ENCODE peak calls at places on chromosome 11, in four cellular contexts. F is HCT116, N is heart left ventricle, J is ovary. C is an unnamed sample.

GRCh38 chr11:134660416-134660815 is 248.4 kb upstream of the B3GAT1 start:
- DNase-seq in J (no peak), F (no peak), N (no peak), C (no peak)

GRCh38 chr11:34044664-34045485 is 6.7 kb upstream of the CAPRIN1 start:
- DNase-seq in F (peak), N (no peak), J (no peak), C (no peak)

GRCh38 chr11:79600747-79601146 is 159.9 kb upstream of the TENM4 start:
- DNase-seq in N (no peak), F (no peak), J (no peak), C (no peak)

GRCh38 chr11:30344085-30344484 is 21.2 kb downstream of the ARL14EP start:
- DNase-seq in F (no peak), J (no peak), N (no peak), C (no peak)

GRCh38 chr11:19861171-19861570 is 148.5 kb downstream of the NAV2 start:
- DNase-seq in N (no peak), J (no peak), F (no peak), C (no peak)

GRCh38 chr11:27139742-27140141 is 99.1 kb downstream of the BBOX1 start:
- DNase-seq in N (no peak), F (no peak), J (no peak), C (no peak)

GRCh38 chr11:29093416-29093815 is 923.4 kb downstream of the KCNA4 start:
- DNase-seq in N (no peak), F (no peak), J (no peak), C (no peak)

GRCh38 chr11:130774703-130775102 is 141.6 kb downstream of the SNX19 start:
- DNase-seq in N (peak), F (no peak), J (no peak), C (no peak)

GRCh38 chr11:75505966-75506692 is 19.6 kb downstream of the GDPD5 start:
- DNase-seq in F (no peak), N (peak), J (peak), C (no peak)

GRCh38 chr11:14577835-14578529 is 57.8 kb upstream of the PSMA1 start:
- DNase-seq in N (no peak), F (no peak), J (no peak), C (no peak)

GRCh38 chr11:64650923-64651523 is 60.0 kb downstream of the SLC22A12 start:
- DNase-seq in J (no peak), F (peak), N (no peak), C (no peak)

GRCh38 chr11:76298255-76298654 is 82.7 kb downstream of the THAP12 start:
- DNase-seq in J (no peak), N (no peak), F (no peak), C (no peak)

GRCh38 chr11:57639321-57640067 is 10.2 kb downstream of the YPEL4 start:
- DNase-seq in F (no peak), J (no peak), N (no peak), C (no peak)
- TF ChIP-seq CTCF in F (no peak), J (no peak), N (no peak), C (no peak)

DNA sequence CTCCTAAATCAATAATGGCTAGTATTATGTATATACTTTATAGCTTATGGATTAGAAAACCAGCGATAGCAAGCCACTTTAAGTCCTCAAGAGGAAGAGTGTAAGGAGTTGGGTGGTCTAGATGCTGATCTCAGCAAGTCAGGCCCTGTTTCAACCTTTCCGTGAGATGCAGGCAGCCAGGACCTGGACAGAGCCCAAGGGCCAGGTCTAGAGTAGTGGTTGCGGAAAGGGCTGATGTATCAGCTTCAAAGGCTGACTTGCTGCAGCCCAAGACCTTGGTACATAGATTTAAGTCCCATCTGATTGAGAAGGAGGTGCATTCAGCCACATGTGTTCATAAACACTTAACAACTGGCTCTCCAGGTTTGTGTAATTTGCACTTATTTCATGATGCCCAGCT is 33.4 kb downstream of the FLI1 start:
- DNase-seq in J (no peak), N (no peak), F (no peak), C (no peak)
- TF ChIP-seq POLR2A in J (no peak), N (no peak), F (no peak), C (no peak)

GRCh38 chr11:102452461-102453285 is at the start of gene TMEM123:
- DNase-seq in N (peak), F (peak), J (peak), C (peak)

GRCh38 chr11:102449651-102450570 is 2.7 kb downstream of the TMEM123 start:
- DNase-seq in J (no peak), N (no peak), F (no peak), C (no peak)

GRCh38 chr11:102451041-102451692 is 1.4 kb downstream of the TMEM123 start:
- DNase-seq in F (no peak), N (no peak), J (no peak), C (no peak)

GRCh38 chr11:102453286-102453797 is 777 bp upstream of the TMEM123 start:
- DNase-seq in F (no peak), J (peak), N (no peak), C (no peak)

DNA sequence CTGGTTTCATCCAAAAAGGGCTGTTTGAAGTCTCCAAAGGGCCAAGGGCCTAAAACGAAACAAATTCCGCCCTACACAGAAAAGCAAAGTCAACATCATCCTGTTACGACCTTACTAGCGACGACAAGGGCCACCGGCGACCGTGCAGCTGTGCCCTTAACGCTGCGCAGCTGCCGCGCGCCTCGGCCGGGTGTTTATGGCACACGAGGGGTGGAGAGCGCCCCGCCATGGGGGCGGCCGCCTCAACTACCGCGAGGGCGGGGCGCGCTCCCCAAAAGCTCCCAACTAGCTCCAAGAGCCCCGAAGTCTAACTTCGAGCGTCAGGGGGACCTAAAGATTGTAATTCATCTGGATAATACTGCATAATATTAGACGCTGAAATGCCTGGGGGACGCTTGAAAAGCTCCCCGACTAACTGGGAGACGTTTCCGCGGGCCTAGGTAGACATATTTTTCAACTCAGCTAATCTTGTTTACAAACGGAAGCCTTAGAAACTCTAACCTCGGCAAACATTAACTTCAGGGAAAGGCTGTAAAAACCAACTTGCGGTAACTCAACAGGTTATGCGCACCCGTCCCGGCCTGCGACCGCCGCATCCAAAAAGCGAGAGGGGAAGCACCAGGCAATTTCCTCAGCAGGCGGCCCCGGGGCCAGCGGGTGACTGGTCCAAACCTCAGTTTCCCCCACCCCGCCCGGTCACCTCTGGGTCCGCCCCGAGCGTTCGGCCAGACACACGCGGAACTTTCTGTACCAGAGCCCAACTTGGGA is 688 bp downstream of the TMEM123 start:
- DNase-seq in J (peak), N (peak), F (no peak), C (peak)
- TF ChIP-seq CTCF in J (no peak), N (no peak), F (no peak), C (no peak)

GRCh38 chr11:119169272-119169719 is 771 bp downstream of the NLRX1 start:
- DNase-seq in J (no peak), N (peak), F (peak), C (no peak)
- TF ChIP-seq POLR2A in J (no peak), N (no peak), F (no peak), C (no peak)

GRCh38 chr11:44633641-44634040 is 68.2 kb downstream of the CD82 start:
- DNase-seq in J (no peak), F (no peak), N (no peak), C (no peak)
- TF ChIP-seq CTCF in J (no peak), F (peak), N (no peak), C (no peak)

DNA sequence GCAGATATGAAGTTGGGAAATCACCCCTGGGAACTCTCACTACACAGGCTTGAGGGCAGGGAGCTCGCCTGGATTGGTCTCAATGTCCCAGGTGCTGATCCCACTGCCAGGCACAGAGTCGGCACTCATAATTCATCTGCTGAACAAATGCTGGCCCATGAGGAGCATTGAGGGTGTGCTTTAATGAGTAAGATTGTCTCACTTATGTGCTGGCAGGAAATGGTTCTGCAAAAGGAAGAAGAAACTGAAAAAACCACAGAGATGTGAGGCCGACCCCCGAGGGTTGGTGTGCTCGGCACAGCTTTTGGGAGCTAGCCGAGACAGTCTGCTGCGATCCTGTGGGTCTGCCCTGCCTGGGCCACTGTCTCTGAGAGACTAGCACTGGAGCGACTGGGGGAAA is 9.4 kb downstream of the PLAAT2 start:
- DNase-seq in J (no peak), N (no peak), F (no peak), C (no peak)
- TF ChIP-seq POLR2A in J (no peak), N (no peak), F (no peak), C (no peak)

GRCh38 chr11:17298302-17298701 is 21.8 kb downstream of the NUCB2 start:
- DNase-seq in J (no peak), F (no peak), N (no peak), C (no peak)
- TF ChIP-seq CTCF in J (no peak), F (no peak), N (no peak), C (no peak)

GRCh38 chr11:12377106-12377823 is at the start of gene PARVA:
- DNase-seq in N (peak), F (peak), J (peak), C (peak)
- TF ChIP-seq POLR2A in N (no peak), F (no peak), J (peak), C (peak)

GRCh38 chr11:2268911-2269600 is 1.3 kb downstream of the ASCL2 start:
- DNase-seq in F (no peak), J (no peak), N (peak), C (peak)

GRCh38 chr11:2271077-2271326 is 614 bp upstream of the ASCL2 start:
- DNase-seq in J (no peak), N (peak), F (no peak), C (peak)

GRCh38 chr11:2270322-2271076 is at the start of gene ASCL2:
- DNase-seq in J (no peak), F (no peak), N (no peak), C (no peak)

GRCh38 chr11:2267871-2268825 is 2.2 kb downstream of the ASCL2 start:
- DNase-seq in F (no peak), N (no peak), J (no peak), C (no peak)

GRCh38 chr11:2269601-2270321 is 627 bp downstream of the ASCL2 start:
- DNase-seq in N (peak), F (no peak), J (no peak), C (peak)
- TF ChIP-seq CTCF in N (no peak), F (no peak), J (no peak), C (peak)

C was measured in transverse colon.